ENCODE peak calls at places on chromosomes 12 and 14, in six cellular contexts. H, B, D, J, E and F are unnamed samples.

GRCh38 chr12:4297617-4298016 is 23.4 kb upstream of the TIGAR start:
- DNase-seq in D (no peak), E (no peak), H (no peak), B (no peak), J (no peak), F (no peak)

GRCh38 chr12:118050972-118051910 is 9.7 kb downstream of the WSB2 start:
- DNase-seq in D (no peak), E (no peak), J (no peak), B (no peak), H (no peak), F (no peak)

GRCh38 chr12:79689477-79690155 is 1.1 kb downstream of the PAWR start:
- DNase-seq in H (peak), D (peak), E (no peak), B (no peak), J (peak), F (no peak)

GRCh38 chr14:55800443-55800842 is 220.4 kb downstream of the KTN1 start:
- DNase-seq in H (no peak), E (no peak), B (no peak), J (no peak), D (no peak), F (no peak)

GRCh38 chr14:23041729-23042128 is 283 bp upstream of the PSMB11 start:
- DNase-seq in D (no peak), B (no peak), E (no peak), H (no peak), J (no peak), F (no peak)

GRCh38 chr14:88005050-88005481 is at the start of gene GPR65:
- DNase-seq in D (no peak), H (no peak), E (no peak), B (no peak), J (no peak), F (peak)

GRCh38 chr12:11648514-11649412 is 711 bp upstream of the ETV6 start:
- DNase-seq in D (peak), J (peak), E (peak), B (peak), H (peak), F (peak)

GRCh38 chr12:27610380-27610779 is 85.9 kb upstream of the REP15 start:
- DNase-seq in D (no peak), E (no peak), H (peak), J (no peak), B (peak), F (no peak)

GRCh38 chr14:93742761-93743160 is 45.5 kb downstream of the PRIMA1 start:
- DNase-seq in H (no peak), B (no peak), J (no peak), D (no peak), E (no peak), F (no peak)

GRCh38 chr12:132798836-132799235 is 29.8 kb downstream of the GOLGA3 start:
- DNase-seq in D (no peak), E (no peak), J (no peak), B (no peak), H (no peak), F (no peak)

GRCh38 chr14:100891051-100891450 is 12.5 kb downstream of the RTL1 start:
- DNase-seq in D (no peak), E (no peak), B (no peak), J (no peak), H (no peak), F (no peak)

GRCh38 chr12:84911331-84912190 is 1.0 kb downstream of the SLC6A15 start:
- DNase-seq in D (peak), J (no peak), B (no peak), E (no peak), H (peak), F (peak)

GRCh38 chr12:52022841-52023181 is 16.1 kb downstream of the TAMALIN start:
- DNase-seq in J (peak), B (no peak), E (peak), H (peak), D (peak), F (no peak)

GRCh38 chr12:25377475-25378179 is 126.9 kb upstream of the KRAS start:
- DNase-seq in D (no peak), B (no peak), E (no peak), J (no peak), H (peak), F (peak)

GRCh38 chr12:123031171-123031845 is 50.8 kb downstream of the ARL6IP4 start:
- DNase-seq in H (no peak), J (no peak), B (no peak), D (no peak), E (no peak), F (no peak)

GRCh38 chr14:60266021-60266937 is 17.3 kb downstream of the PPM1A start:
- DNase-seq in B (peak), H (no peak), D (no peak), J (peak), E (peak), F (peak)

DNA sequence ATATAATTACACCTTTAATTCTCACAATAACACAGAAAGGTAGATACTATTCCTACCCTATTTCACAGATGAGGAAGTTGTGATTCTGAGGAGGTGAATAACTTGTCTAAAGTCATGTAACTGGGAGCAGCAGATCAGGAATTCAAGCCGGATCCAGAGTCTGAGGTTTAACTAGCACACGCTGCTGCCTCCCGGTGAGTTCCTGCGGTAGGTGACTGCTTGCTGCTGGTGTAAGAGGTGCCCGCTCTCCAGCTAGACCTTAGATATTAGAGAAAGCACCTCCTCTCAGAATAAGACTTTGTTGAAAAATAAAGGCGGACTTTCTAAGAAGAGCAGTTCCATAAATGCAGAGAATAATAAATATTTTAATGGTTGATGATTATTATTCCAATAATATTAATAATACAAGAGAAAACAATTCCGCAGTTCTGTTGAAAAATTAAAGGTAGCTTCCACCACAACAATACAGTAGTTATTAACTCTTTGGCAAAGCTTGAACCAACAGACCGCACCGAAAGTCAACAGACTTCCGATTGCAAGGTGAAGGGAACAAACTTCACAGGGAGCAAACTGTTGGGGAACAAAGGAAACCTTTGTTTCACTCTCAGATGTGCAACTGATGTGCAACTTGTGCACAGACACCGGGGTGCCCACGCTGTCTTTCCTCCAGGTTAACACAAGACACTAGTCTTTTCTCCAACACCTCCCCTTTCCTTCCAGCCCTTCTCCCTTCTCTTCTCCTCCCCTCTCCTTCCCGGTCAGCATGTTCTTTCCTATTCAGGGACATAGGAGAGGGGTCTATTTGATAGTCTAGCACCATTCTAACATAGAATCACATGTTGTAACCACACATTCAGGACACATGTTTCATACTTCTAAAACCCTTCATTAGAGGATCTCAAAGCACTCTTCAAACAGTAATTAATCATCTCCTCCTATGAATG is 73.2 kb upstream of the EGLN3 start:
- DNase-seq in J (peak), H (no peak), B (peak), E (no peak), D (peak), F (no peak)
- TF ChIP-seq MAX in J (peak), H (no peak), B (no peak), E (no peak), D (no peak), F (no peak)

DNA sequence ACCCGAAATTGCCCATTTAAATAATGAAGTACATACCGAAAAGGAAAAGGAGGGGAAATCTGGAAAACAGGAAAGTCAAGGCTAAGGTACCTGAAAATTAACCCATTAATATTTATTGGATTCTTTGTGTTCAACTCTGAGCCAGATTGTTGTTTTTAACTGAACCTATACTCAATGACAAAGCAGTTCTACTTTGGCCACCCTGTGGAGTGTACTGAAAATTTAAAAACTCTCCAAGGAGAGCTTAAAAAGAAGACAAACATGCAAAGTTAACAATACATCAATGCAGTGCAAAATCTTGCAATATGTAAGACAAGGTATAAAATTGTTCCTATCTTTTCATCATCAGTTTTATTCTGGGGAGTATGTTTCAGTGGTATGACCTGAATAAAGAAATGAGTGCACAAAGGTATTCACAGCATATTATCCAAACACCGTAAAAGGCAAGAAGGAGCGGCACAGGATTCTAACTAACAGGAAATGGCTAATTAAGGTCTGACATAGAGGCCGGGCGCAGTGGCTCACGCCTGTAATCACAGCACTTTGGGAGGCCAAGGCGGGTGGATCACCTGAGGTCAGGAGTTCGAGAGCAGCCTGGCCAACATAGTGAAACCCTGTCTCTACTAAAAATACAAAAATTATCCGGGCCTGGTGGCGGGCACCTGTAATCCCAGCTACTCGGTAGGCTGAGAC is 1.7 kb downstream of the USP44 start:
- DNase-seq in D (no peak), H (no peak), E (no peak), J (no peak), B (no peak), F (no peak)
- H3K4me3 ChIP-seq in D (no peak), H (peak), E (no peak), J (no peak), B (no peak), F (no peak)

GRCh38 chr14:72909163-72909562 is 15.3 kb upstream of the DPF3 start:
- DNase-seq in J (no peak), H (no peak), B (no peak), D (no peak), E (no peak), F (no peak)
- TF ChIP-seq MAX in J (no peak), H (no peak), B (no peak), D (no peak), E (no peak), F (no peak)

GRCh38 chr14:20427231-20428009 is 8.5 kb downstream of the KLHL33 start:
- DNase-seq in J (peak), E (peak), B (peak), H (peak), D (no peak), F (peak)
- H3K4me3 ChIP-seq in J (peak), E (peak), B (peak), H (no peak), D (no peak), F (peak)

DNA sequence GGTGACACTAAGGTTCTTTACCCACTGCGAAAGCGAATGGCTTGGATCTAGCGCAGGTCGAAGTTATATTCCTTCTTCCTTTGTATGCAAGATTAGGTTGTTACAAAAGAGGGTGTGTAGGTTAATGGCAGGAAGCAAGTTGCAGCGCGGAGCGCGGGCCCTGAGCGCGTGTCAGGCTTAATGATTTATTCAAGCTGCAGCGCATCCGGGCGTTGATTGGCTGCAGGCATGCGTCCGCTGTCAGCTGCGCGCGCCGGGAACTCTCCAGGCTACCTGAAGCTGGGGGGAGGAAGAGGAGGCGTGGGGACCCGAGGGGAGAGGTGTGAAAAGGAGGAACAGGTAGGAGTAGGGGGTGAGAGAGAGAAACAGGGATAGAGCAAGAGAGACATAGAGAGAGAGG is 7.4 kb downstream of the ASCL1 start:
- DNase-seq in B (no peak), E (no peak), H (peak), D (peak), J (no peak), F (no peak)
- TF ChIP-seq MAX in B (no peak), E (no peak), H (no peak), D (no peak), J (no peak), F (no peak)